ENCODE peak calls at places on chromosome X, in four cellular contexts. H is NCI-H1092, A is iris pigment epithelial cell, K is tibial nerve. N is an unnamed sample.

GRCh38 chrX:30589146-30589888 is 11.8 kb upstream of the TASL start:
- DNase-seq in H (no peak), A (no peak), K (no peak), N (no peak)

GRCh38 chrX:53223955-53224859 is 800 bp downstream of the KDM5C start:
- DNase-seq in H (no peak), A (peak), K (no peak), N (no peak)

GRCh38 chrX:70979136-70979762 is 48.4 kb upstream of the SLC7A3 start:
- DNase-seq in H (no peak), A (peak), K (no peak), N (no peak)

GRCh38 chrX:47707031-47707780 is 48.2 kb upstream of the UXT start:
- DNase-seq in H (no peak), A (peak), K (no peak), N (no peak)

GRCh38 chrX:135931644-135932487 is 38.4 kb downstream of the SAGE1 start:
- DNase-seq in H (peak), A (peak), K (peak), N (peak)

GRCh38 chrX:8820910-8821527 is 19.8 kb upstream of the FAM9A start:
- DNase-seq in H (no peak), A (peak), K (no peak), N (no peak)

GRCh38 chrX:13816899-13817298 is at the start of gene GPM6B:
- DNase-seq in H (no peak), A (no peak), K (no peak), N (no peak)

GRCh38 chrX:622104-622503 is 8.5 kb upstream of the SHOX start:
- DNase-seq in H (no peak), A (no peak), K (no peak), N (no peak)

GRCh38 chrX:118437283-118437682 is 58.3 kb upstream of the DOCK11 start:
- DNase-seq in H (no peak), A (no peak), K (no peak), N (no peak)

GRCh38 chrX:148371251-148371650 is 129.2 kb upstream of the AFF2 start:
- DNase-seq in H (no peak), A (no peak), K (no peak), N (no peak)

GRCh38 chrX:78543281-78543680 is 115.8 kb downstream of the RTL3 start:
- DNase-seq in H (no peak), A (no peak), K (no peak), N (no peak)

GRCh38 chrX:101051153-101051548 is 760 bp downstream of the TRMT2B start:
- DNase-seq in H (no peak), A (no peak), K (no peak), N (no peak)

GRCh38 chrX:23344208-23344903 is 9.7 kb downstream of the PTCHD1 start:
- DNase-seq in H (no peak), A (peak), K (no peak), N (no peak)

GRCh38 chrX:34629572-34629971 is 27.5 kb downstream of the TMEM47 start:
- DNase-seq in H (no peak), A (no peak), K (no peak), N (no peak)

GRCh38 chrX:73508861-73509260 is 54.1 kb upstream of the CHIC1 start:
- DNase-seq in H (no peak), A (no peak), K (no peak), N (no peak)

GRCh38 chrX:40199704-40200103 is 101.9 kb upstream of the BCOR start:
- DNase-seq in H (no peak), A (no peak), K (no peak), N (no peak)

GRCh38 chrX:103780701-103781402 is 4.2 kb downstream of the PLP1 start:
- DNase-seq in H (no peak), A (no peak), K (no peak), N (no peak)

GRCh38 chrX:57651169-57651919 is 28.7 kb downstream of the NLRP2B start:
- DNase-seq in H (no peak), A (no peak), K (no peak), N (no peak)

GRCh38 chrX:129930941-129931410 is 25.0 kb downstream of the UTP14A start:
- DNase-seq in H (no peak), A (peak), K (no peak), N (no peak)

GRCh38 chrX:40174594-40175415 is 77.0 kb upstream of the BCOR start:
- DNase-seq in H (peak), A (peak), K (no peak), N (no peak)

GRCh38 chrX:21930986-21931385 is 9.5 kb upstream of the SMS start:
- DNase-seq in H (no peak), A (no peak), K (no peak), N (no peak)

GRCh38 chrX:137033774-137034507 is at the start of gene GPR101:
- DNase-seq in H (no peak), A (no peak), K (no peak), N (no peak)

GRCh38 chrX:18410038-18410437 is 15.4 kb upstream of the CDKL5 start:
- DNase-seq in H (no peak), A (peak), K (no peak), N (no peak)

GRCh38 chrX:123764967-123765871 is 32.4 kb upstream of the THOC2 start:
- DNase-seq in H (peak), A (peak), K (peak), N (peak)

GRCh38 chrX:97131886-97132285 is 248.2 kb downstream of the RPA4 start:
- DNase-seq in H (no peak), A (no peak), K (no peak), N (no peak)

GRCh38 chrX:13748486-13748885 is 13.9 kb downstream of the OFD1 start:
- DNase-seq in H (no peak), A (no peak), K (no peak), N (no peak)

GRCh38 chrX:130916636-130917422 is 13.8 kb upstream of the ENOX2 start:
- DNase-seq in H (peak), A (peak), K (no peak), N (no peak)

GRCh38 chrX:138745215-138745614 is 33.7 kb upstream of the FGF13 start:
- DNase-seq in H (peak), A (peak), K (no peak), N (peak)

GRCh38 chrX:129996120-129996519 is 13.7 kb downstream of the BCORL1 start:
- DNase-seq in H (no peak), A (peak), K (no peak), N (peak)

GRCh38 chrX:103360092-103360491 is 3.8 kb downstream of the TCEAL9 start:
- DNase-seq in H (no peak), A (no peak), K (no peak), N (no peak)

GRCh38 chrX:50881028-50881427 is 29.5 kb upstream of the BMP15 start:
- DNase-seq in H (no peak), A (no peak), K (no peak), N (no peak)

GRCh38 chrX:39204945-39205344 is 403.7 kb downstream of the MID1IP1 start:
- DNase-seq in H (no peak), A (no peak), K (no peak), N (no peak)

GRCh38 chrX:29890004-29890403 is 325.4 kb upstream of the MAGEB2 start:
- DNase-seq in H (no peak), A (peak), K (no peak), N (no peak)

GRCh38 chrX:9595131-9595530 is 130.3 kb downstream of the TBL1X start:
- DNase-seq in H (no peak), A (peak), K (no peak), N (no peak)

GRCh38 chrX:44332437-44332836 is 11.0 kb downstream of the EFHC2 start:
- DNase-seq in H (no peak), A (no peak), K (no peak), N (no peak)

GRCh38 chrX:55007633-55008032 is 7.5 kb downstream of the APEX2 start:
- DNase-seq in H (no peak), A (peak), K (no peak), N (peak)

GRCh38 chrX:72079607-72080006 is 52.1 kb downstream of the RTL5 start:
- DNase-seq in H (no peak), A (no peak), K (no peak), N (peak)

GRCh38 chrX:155086202-155086840 is 15.0 kb downstream of the BRCC3 start:
- DNase-seq in H (no peak), A (peak), K (no peak), N (peak)

GRCh38 chrX:154436597-154437397 is at the start of gene GDI1:
- DNase-seq in H (peak), A (peak), K (no peak), N (peak)